ENCODE peak calls at places on chromosomes 12 and 14, in five cellular contexts. U is fibroblast of mammary gland; X is BE2C; Q is activated CD8-positive, alpha-beta memory T cell treated with anti-CD3 and anti-CD28 coated beads for 24 hours; H is HCEC 1CT. B is an unnamed sample.

GRCh38 chr12:92608418-92609091 is 94.2 kb upstream of the PLEKHG7 start:
- DNase-seq in X (no peak), H (peak), Q (no peak), U (peak), B (peak)

GRCh38 chr14:100747021-100747586 is 20.4 kb downstream of the DLK1 start:
- DNase-seq in H (peak), Q (no peak), X (no peak), U (peak), B (peak)

GRCh38 chr12:6322969-6323339 is 12.5 kb downstream of the PLEKHG6 start:
- DNase-seq in Q (no peak), U (no peak), X (no peak), H (no peak), B (no peak)

GRCh38 chr12:9180810-9181209 is 27.4 kb downstream of the PZP start:
- DNase-seq in U (no peak), H (no peak), Q (no peak), X (no peak), B (no peak)

GRCh38 chr12:46567667-46568066 is 195.1 kb upstream of the SLC38A2 start:
- DNase-seq in X (no peak), H (no peak), Q (no peak), U (no peak), B (no peak)

GRCh38 chr12:57836442-57837375 is 9.8 kb downstream of the CTDSP2 start:
- DNase-seq in U (peak), Q (no peak), X (no peak), H (peak), B (peak)

GRCh38 chr14:95045836-95046430 is 111.4 kb downstream of the DICER1 start:
- DNase-seq in H (no peak), Q (no peak), U (no peak), X (no peak), B (no peak)

GRCh38 chr14:99891266-99891665 is 98.1 kb downstream of the EML1 start:
- DNase-seq in X (no peak), U (no peak), Q (no peak), H (no peak), B (no peak)

GRCh38 chr12:130322263-130322662 is 15.4 kb upstream of the PIWIL1 start:
- DNase-seq in U (no peak), X (no peak), Q (no peak), H (no peak), B (no peak)

GRCh38 chr12:103774977-103775560 is 66.0 kb downstream of the NT5DC3 start:
- DNase-seq in X (no peak), U (no peak), H (no peak), Q (no peak), B (no peak)

GRCh38 chr12:110578522-110579238 is 4.4 kb downstream of the PPTC7 start:
- DNase-seq in Q (peak), X (no peak), U (no peak), H (no peak), B (no peak)

GRCh38 chr12:100200450-100201181 is at the start of gene ACTR6:
- DNase-seq in H (peak), Q (peak), U (peak), X (peak), B (peak)

GRCh38 chr14:50038398-50039119 is 77.8 kb downstream of the VCPKMT start:
- DNase-seq in X (no peak), U (peak), Q (peak), H (peak), B (peak)

GRCh38 chr12:6383572-6384498 is at the start of gene LTBR:
- DNase-seq in U (peak), H (peak), X (no peak), Q (no peak), B (peak)